ENCODE peak calls at places on chromosomes 6 and 20, in nine cellular contexts. C, A, M, Z, F, P, K, B and Q are unnamed samples.

GRCh38 chr6:25476126-25476525 is 175.9 kb upstream of the SCGN start:
- DNase-seq in C (no peak), A (no peak), M (no peak), Z (no peak), F (peak), P (no peak), K (no peak), B (no peak), Q (no peak)

GRCh38 chr20:17059465-17059864 is 167.4 kb upstream of the PCSK2 start:
- DNase-seq in C (no peak), A (no peak), M (no peak), Z (no peak), F (peak), P (no peak), K (no peak), B (no peak), Q (no peak)

GRCh38 chr6:75397806-75398465 is 95.7 kb downstream of the FILIP1 start:
- DNase-seq in C (no peak), A (no peak), M (no peak), Z (no peak), F (peak), P (no peak), K (no peak), B (no peak), Q (no peak)

GRCh38 chr20:46036370-46036769 is 7.4 kb downstream of the SLC12A5 start:
- DNase-seq in C (no peak), A (no peak), M (no peak), Z (no peak), F (no peak), P (no peak), K (no peak), B (no peak), Q (no peak)

GRCh38 chr20:635028-635427 is 18.0 kb downstream of the SRXN1 start:
- DNase-seq in C (no peak), A (no peak), M (no peak), Z (no peak), F (no peak), P (no peak), K (no peak), B (no peak), Q (no peak)

GRCh38 chr6:156752666-156753301 is 24.4 kb upstream of the ARID1B start:
- DNase-seq in C (no peak), A (peak), M (peak), Z (no peak), F (no peak), P (peak), K (peak), B (no peak), Q (peak)

GRCh38 chr6:32188381-32189081 is 1.5 kb downstream of the PBX2 start:
- DNase-seq in C (peak), A (no peak), M (no peak), Z (no peak), F (no peak), P (no peak), K (no peak), B (no peak), Q (no peak)

GRCh38 chr20:37376791-37377190 is 30.9 kb downstream of the SRC start:
- DNase-seq in C (no peak), A (no peak), M (no peak), Z (no peak), F (no peak), P (no peak), K (no peak), B (no peak), Q (no peak)

GRCh38 chr20:23606652-23607049 is 934 bp upstream of the CST9 start:
- DNase-seq in C (peak), A (peak), M (peak), Z (peak), F (peak), P (peak), K (peak), B (peak), Q (peak)

GRCh38 chr6:20400476-20401402 is 940 bp upstream of the E2F3 start:
- DNase-seq in C (peak), A (peak), M (peak), Z (peak), F (peak), P (peak), K (peak), B (no peak), Q (no peak)

GRCh38 chr6:1705630-1706029 is 95.9 kb downstream of the FOXC1 start:
- DNase-seq in C (no peak), A (no peak), M (no peak), Z (no peak), F (no peak), P (no peak), K (no peak), B (no peak), Q (no peak)

DNA sequence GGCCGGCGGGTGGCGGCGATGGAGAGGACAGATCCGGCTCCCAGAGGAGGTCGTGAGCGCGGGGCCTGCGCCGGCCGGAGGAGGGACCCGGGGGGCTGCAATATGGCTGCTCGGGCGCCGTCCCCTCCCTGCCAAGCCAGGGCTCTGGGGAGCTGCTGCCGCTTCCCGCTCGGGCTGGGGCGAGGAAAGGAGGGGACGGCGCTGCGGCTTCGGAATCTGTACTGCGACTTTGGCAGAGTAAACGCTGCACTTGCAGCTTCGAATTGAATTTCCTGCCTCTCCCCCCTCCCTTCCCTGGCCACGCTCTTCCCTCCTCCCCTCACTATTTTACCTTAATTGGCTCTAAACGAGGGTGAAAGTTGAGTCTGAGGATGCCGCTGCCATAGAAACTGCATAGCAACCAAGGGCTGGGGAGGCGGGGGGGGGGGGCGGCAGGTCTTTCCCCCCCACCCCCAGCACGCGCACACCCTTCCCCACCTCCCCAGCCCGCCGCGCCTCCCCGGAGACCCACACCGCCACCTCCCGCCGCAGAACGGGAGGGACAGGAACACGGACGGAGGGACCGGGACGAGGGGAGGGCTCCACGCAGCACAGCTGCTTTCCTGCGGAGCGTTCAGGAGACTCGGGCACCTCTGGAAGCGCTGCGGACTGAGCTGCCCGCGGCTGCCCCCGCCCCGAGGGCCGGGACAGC is 93.9 kb downstream of the RNASET2 start:
- DNase-seq in C (no peak), A (peak), M (no peak), Z (no peak), F (no peak), P (peak), K (no peak), B (no peak), Q (peak)
- TF ChIP-seq CTCF in C (no peak), A (no peak), M (no peak), Z (no peak), F (no peak), P (peak), K (no peak), B (no peak), Q (peak)

DNA sequence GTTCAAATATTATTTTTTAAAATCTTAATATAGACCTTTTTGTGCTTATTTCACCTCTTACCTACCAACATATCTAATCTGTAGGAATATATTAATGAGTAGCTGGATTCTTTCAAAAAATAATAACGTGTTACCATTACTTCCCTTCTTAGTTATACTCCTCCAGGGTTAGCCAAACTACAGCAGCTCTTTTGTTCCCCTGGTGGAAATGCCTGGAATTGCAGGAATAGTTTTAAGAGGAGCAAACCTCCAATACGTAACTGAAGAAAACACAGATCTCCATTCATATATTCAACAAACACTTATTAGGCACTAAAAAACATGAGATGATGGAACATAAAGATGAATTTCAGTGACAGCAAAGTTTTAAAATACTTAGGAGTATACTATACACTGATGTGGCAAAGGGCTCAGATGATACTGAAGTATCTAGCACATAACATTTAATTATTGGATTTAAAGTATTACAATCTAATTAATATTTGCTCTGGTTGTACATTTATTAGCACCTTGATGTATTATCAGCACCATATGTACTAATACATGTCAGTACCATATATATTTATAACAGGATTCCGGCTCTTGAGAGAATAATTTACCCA is 78.3 kb downstream of the TBX18 start:
- DNase-seq in C (peak), A (peak), M (no peak), Z (no peak), F (peak), P (no peak), K (peak), B (no peak), Q (peak)
- TF ChIP-seq CTCF in C (peak), A (peak), M (peak), Z (no peak), F (peak), P (peak), K (peak), B (peak), Q (no peak)

DNA sequence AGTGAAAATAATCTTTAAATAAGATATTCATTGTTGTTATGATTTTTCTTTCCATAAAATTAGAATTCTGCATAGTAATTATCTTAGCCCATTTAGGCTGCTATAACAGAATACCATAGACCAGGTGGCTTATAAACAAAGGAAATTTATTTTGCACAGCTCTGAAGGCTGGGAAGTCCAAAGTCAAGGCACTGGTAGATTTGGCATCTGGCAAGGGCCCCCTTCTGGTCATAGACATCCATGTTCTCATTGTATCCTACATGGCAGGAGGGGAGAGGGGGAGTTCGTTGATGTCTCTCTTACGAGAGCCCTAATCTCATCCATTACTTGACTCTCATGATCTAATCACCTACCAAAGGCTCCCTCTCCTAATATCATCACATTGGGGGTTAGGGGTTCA is 175.0 kb upstream of the CCN2 start:
- DNase-seq in C (no peak), A (no peak), M (no peak), Z (no peak), F (no peak), P (no peak), K (no peak), B (no peak), Q (no peak)
- TF ChIP-seq CTCF in C (no peak), A (no peak), M (no peak), Z (no peak), F (no peak), P (no peak), K (peak), B (no peak), Q (no peak)

GRCh38 chr20:63349516-63349895 is 11.6 kb downstream of the CHRNA4 start:
- DNase-seq in C (no peak), A (no peak), M (no peak), Z (no peak), F (no peak), P (no peak), K (no peak), B (no peak), Q (no peak)
- TF ChIP-seq CTCF in C (no peak), A (no peak), M (no peak), Z (no peak), F (no peak), P (no peak), K (no peak), B (no peak), Q (no peak)

DNA sequence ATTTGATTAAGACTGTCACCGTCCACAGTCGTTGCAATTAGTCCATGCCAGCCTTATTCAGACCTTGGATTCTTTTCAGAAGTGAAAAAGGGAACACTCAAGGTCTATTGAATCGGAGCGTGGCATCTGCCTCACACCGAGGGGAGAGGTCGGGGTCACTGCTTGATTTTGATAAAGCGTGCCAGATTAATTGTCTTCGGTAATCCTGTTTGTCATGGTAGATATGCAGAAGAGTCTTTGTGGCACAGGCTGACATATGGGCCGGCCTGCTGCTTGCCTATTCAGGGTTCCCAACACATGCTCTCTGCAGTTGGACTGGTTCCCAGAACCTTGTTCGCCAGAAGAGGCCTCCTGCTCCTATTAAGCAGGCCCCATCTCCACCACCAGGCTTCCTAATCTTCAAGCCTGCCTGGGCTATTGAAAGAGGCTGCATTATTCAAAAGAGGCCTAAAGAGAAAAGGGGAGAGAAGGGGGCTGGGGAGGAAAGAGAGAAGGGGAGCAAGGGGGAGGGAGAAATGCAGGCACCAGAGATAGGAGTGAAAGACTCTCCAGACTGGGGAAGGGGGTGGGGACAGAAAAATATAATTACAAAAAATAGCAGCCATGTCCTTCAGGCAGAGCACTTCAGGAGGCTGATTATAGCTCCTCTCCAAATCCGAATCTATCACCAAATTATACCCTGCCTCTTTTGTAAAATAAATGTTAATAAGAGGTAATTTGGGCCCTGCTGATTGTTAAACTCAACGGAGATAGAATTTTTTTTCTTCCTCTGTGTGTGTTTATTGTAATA is 611.3 kb downstream of the HDGFL1 start:
- DNase-seq in C (peak), A (peak), M (no peak), Z (peak), F (peak), P (no peak), K (no peak), B (peak), Q (no peak)
- TF ChIP-seq CTCF in C (peak), A (no peak), M (no peak), Z (no peak), F (peak), P (no peak), K (no peak), B (no peak), Q (no peak)

GRCh38 chr6:7391244-7391643 is 1.6 kb downstream of the RIOK1 start:
- DNase-seq in C (peak), A (no peak), M (no peak), Z (no peak), F (peak), P (no peak), K (no peak), B (no peak), Q (no peak)

GRCh38 chr6:7389162-7389450 is 436 bp downstream of the CAGE1 start:
- DNase-seq in C (peak), A (no peak), M (peak), Z (no peak), F (peak), P (no peak), K (no peak), B (peak), Q (no peak)

GRCh38 chr6:7392402-7392801 is 2.8 kb downstream of the RIOK1 start:
- DNase-seq in C (peak), A (no peak), M (no peak), Z (no peak), F (peak), P (no peak), K (no peak), B (no peak), Q (no peak)

GRCh38 chr6:7389451-7390217 is at the start of the genes CAGE1 and RIOK1:
- DNase-seq in C (peak), A (peak), M (peak), Z (peak), F (peak), P (peak), K (peak), B (peak), Q (peak)

GRCh38 chr6:7390218-7390878 is 740 bp downstream of the RIOK1 start:
- DNase-seq in C (peak), A (no peak), M (no peak), Z (no peak), F (no peak), P (peak), K (peak), B (no peak), Q (peak)
- TF ChIP-seq CTCF in C (no peak), A (no peak), M (no peak), Z (no peak), F (peak), P (no peak), K (peak), B (no peak), Q (no peak)

GRCh38 chr20:63955846-63956663 is at the start of gene UCKL1:
- DNase-seq in C (peak), A (peak), M (peak), Z (peak), F (peak), P (peak), K (peak), B (peak), Q (peak)
- TF ChIP-seq CTCF in C (no peak), A (no peak), M (no peak), Z (no peak), F (no peak), P (no peak), K (no peak), B (no peak), Q (no peak)

DNA sequence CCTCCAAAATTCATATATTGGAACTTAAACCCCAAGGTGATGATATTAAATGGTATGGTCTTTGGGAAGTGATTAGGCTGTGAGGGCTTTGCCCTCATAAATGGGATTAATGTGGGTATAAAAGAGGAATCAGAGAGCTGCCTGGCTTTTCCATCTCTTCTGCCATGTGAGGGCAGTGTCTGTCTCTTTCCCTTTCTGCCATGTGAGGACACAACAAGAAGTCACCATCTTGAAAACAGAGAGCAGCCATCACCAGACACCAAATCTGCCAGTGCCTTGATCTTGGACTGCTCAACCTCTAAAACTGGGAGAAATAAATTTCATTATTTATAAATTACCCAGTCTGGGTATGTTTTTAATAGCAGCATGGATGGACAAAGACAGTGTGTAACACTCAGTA is 263.0 kb downstream of the PAX1 start:
- DNase-seq in C (no peak), A (no peak), M (no peak), Z (no peak), F (peak), P (no peak), K (no peak), B (no peak), Q (no peak)
- TF ChIP-seq CTCF in C (no peak), A (no peak), M (no peak), Z (no peak), F (peak), P (no peak), K (no peak), B (no peak), Q (no peak)